ENCODE peak calls at places on chromosome 22, in eight cellular contexts. E, H, R, X, U, Q, S and F are unnamed samples.

GRCh38 chr22:24445481-24446290 is 18.3 kb downstream of the ADORA2A start:
- DNase-seq in E (peak; percentile 70), H (no peak), R (no peak), X (no peak), U (peak; percentile 27), Q (peak; percentile 67), S (no peak), F (no peak)

GRCh38 chr22:46274381-46274780 is 6.6 kb downstream of the TTC38 start:
- DNase-seq in E (no peak), H (no peak), R (no peak), X (no peak), U (no peak), Q (no peak), S (no peak), F (no peak)

GRCh38 chr22:25564979-25565677 is 653 bp downstream of the GRK3 start:
- DNase-seq in E (peak; percentile 73), H (no peak), R (peak; percentile 20), X (peak; percentile 36), U (no peak), Q (no peak), S (no peak), F (peak; percentile 6)

GRCh38 chr22:33438273-33438672 is 380.1 kb upstream of the SYN3 start:
- DNase-seq in E (no peak), H (no peak), R (peak; percentile 85), X (no peak), U (no peak), Q (no peak), S (no peak), F (no peak)

GRCh38 chr22:17563936-17564391 is 666 bp downstream of the SLC25A18 start:
- DNase-seq in E (no peak), H (no peak), R (no peak), X (no peak), U (no peak), Q (no peak), S (no peak), F (no peak)

GRCh38 chr22:49928185-49928495 is 9.7 kb downstream of the CRELD2 start:
- DNase-seq in E (no peak), H (no peak), R (no peak), X (no peak), U (no peak), Q (no peak), S (no peak), F (no peak)

GRCh38 chr22:42357634-42358296 is 74.4 kb downstream of the NFAM1 start:
- DNase-seq in E (no peak), H (no peak), R (no peak), X (no peak), U (no peak), Q (no peak), S (no peak), F (no peak)

GRCh38 chr22:43277987-43278601 is 65.1 kb downstream of the SCUBE1 start:
- DNase-seq in E (no peak), H (no peak), R (no peak), X (no peak), U (no peak), Q (no peak), S (no peak), F (no peak)

GRCh38 chr22:47836957-47837356 is 1074.5 kb downstream of the TBC1D22A start:
- DNase-seq in E (no peak), H (no peak), R (peak; percentile 65), X (no peak), U (no peak), Q (no peak), S (no peak), F (no peak)

GRCh38 chr22:42612336-42612735 is 2.3 kb downstream of the POLDIP3 start:
- DNase-seq in E (no peak), H (no peak), R (no peak), X (no peak), U (no peak), Q (no peak), S (no peak), F (no peak)

GRCh38 chr22:39520874-39521857 is 804 bp downstream of the ATF4 start:
- DNase-seq in E (peak; percentile 67), H (no peak), R (peak; percentile 72), X (no peak), U (no peak), Q (peak; percentile 71), S (no peak), F (peak; percentile 78)

GRCh38 chr22:39520054-39520873 is at the start of gene ATF4:
- DNase-seq in E (peak; percentile 91), H (peak; percentile 99), R (peak; percentile 99), X (peak; percentile 96), U (peak; percentile 98), Q (peak; percentile 95), S (peak; percentile 93), F (peak; percentile 98)

GRCh38 chr22:39524089-39524752 is 3.9 kb downstream of the ATF4 start:
- DNase-seq in E (no peak), H (no peak), R (no peak), X (no peak), U (no peak), Q (no peak), S (no peak), F (no peak)

GRCh38 chr22:39524753-39525657 is 4.6 kb downstream of the ATF4 start:
- DNase-seq in E (no peak), H (no peak), R (no peak), X (no peak), U (no peak), Q (no peak), S (no peak), F (no peak)

DNA sequence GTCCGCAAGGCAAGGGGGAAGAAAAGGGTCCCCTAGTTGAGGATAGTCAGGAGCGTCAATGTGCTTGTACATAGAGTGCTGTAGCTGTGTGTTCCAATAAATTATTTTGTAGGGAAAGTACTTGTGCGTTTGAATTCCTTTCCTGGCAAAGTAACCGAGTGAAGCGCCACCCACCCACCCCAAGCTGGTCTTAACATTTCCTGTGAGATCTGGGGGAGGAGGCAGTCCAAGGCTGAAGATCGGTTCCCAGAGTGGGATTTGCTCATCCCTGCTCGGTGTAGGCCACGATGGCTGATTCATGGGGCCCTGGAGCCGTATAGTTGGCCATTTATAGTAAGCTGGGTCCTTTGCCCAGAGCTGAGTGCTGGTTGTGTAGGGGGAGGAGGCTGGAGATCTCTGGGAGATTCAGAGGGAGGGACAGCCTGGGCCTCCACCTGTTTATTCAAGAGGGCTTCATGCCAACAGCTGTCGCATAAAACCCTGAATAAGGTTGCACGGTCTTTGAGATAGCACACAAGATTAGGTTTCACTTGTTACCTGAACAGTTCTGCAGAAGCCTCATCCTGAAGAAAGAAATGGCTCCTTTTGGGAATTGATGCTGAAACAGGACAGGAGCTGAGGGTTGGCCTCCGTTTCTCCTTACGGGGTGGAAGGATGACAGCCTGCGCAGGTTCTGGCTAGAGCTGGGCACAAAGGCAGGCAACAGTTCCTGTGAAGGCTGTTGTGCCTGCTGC is 2.4 kb downstream of the ATF4 start:
- DNase-seq in E (peak; percentile 19), H (no peak), R (peak; percentile 41), X (no peak), U (no peak), Q (no peak), S (no peak), F (peak; percentile 43)
- TF ChIP-seq MAX in E (no peak), H (no peak), R (no peak), X (no peak), U (peak; percentile 30), Q (no peak), S (no peak), F (no peak)

DNA sequence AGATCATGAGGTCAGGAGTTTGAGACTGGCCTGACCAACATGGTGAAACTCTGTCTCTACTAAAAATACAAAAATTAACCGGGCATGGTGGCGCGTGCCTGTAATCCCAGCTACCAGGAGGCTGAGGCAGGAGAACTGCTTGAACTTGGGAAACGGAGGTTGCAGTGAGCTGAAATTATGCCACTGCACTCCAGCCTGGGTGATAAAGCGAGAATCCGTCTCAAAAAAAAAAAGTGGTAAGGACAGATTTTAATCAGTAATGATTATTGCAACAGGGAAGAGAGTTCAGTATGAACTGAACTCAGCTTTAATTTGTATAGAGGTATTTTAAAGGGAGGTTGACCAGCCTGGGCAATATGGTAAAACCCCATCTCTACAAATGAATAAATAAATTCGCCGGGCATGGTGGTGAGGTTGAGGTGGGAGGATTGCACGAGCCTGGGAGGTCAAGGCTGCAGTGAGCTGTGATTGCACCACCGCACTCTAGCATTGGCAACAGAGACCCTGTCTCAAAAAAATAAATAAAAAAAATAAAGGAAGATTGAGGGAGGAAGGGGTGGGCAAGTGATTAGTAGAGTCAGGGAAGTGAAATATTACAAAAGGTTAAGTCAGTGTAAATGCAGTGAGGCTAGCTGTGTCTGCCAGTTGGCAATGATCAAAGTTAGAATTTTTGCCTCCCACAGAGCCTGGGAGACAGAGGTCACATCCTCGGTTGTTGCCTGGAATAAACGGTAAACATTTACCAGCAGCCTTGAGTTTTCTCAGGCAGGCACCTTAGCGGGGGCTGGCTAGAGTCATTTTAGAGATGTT is 2.6 kb upstream of the MCM5 start:
- DNase-seq in E (no peak), H (no peak), R (peak; percentile 85), X (no peak), U (peak; percentile 89), Q (no peak), S (no peak), F (peak; percentile 45)
- H3K4me2 ChIP-seq in E (no peak overlapping the region), H (no peak overlapping the region), R (peak overlapping the region; percentile 64), X (no peak overlapping the region), U (peak overlapping the region; percentile 66), Q (no peak overlapping the region), S (peak overlapping the region; percentile 15), F (no peak overlapping the region)

DNA sequence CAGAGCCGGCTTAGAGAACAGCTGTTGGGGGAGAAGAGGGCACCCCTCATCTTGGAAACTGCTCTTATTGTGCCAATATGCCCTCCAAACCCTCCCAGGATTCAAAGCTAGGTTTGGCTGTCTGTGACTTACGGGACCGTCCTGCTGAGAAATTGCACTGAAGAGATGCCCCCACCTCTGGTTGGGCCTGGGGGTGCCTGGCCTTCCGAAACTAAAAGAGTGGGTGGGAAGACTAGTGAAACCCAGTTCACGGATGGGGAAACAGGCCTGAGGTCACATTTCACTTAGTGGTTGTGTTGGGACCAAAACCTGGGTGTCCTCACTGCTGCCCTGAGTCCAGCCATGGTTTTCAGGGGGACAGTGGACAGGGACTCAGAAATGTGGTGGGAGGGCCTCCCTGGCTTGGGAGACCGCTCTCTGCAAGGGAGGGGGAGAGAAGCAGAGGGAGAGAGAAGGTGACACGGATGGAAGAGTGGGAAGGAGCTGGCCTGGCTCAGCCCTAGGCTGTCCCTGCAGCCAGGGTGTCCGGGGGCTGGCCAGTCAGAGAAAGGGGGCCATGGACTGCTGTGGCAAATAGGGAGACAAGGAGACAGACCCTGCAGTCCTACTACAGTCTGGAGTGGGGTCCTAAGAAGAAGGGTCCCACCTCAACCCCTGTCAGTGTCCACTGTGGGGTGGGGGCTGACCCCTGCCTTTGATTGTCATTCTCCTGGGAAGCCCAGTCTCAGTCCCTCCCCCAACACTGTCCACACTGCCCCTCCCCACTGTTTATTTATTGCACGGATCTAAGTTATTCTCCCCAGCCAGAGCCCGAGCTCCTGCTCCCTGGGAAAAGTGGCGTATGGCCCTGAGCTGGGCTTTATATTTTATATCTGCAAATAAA is 13.6 kb downstream of the MAFF start:
- DNase-seq in E (no peak), H (no peak), R (no peak), X (no peak), U (no peak), Q (no peak), S (no peak), F (no peak)
- H3K4me1 ChIP-seq in E (peaks cover 14% of the 10 kb centered on the region), H (peaks cover 54% of the 10 kb centered on the region), R (peaks cover 32% of the 10 kb centered on the region), X (peaks cover 21% of the 10 kb centered on the region), U (peaks cover 45% of the 10 kb centered on the region), Q (peaks cover 10% of the 10 kb centered on the region), S (peaks cover 39% of the 10 kb centered on the region), F (peaks cover 34% of the 10 kb centered on the region)

DNA sequence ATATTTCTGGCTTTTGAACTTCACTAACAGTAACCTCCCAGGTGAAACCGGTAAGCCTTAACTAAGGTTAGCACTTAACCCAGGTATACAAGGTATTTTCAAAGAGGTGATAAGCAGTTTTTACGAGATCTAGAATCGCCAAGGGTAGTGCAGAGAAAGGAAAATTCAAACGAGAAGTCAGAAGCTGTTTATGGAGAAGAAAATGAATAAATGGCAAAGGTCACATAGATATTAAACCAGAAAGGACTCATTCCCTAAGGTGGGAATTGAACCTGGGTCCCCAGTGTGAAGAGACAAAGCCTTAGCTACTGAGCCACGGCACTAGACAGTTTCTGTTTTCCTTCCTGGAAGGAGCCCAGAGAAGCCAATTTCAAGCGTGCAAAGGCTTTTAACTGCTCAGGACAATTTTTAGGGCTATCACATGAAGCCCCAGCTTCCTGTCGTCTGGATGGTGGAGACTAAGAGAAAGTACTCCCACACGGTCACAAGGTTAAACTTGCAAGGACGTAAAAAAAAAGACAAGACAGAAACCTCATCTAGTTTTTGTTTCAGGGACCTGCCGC is 5.7 kb upstream of the C1QTNF6 start:
- DNase-seq in E (no peak), H (no peak), R (peak; percentile 83), X (no peak), U (peak; percentile 43), Q (peak; percentile 32), S (no peak), F (peak; percentile 24)
- TF ChIP-seq MAX in E (no peak), H (no peak), R (no peak), X (no peak), U (no peak), Q (no peak), S (no peak), F (no peak)